ENCODE peak calls at places on chromosomes 11 and 22, in six cellular contexts. L is HS-27A, E is right cardiac atrium, I is SK-N-DZ, W is OCI-M1, U is PC-9. C is an unnamed sample.

GRCh38 chr11:86177319-86177718 is 67.2 kb upstream of the EED start:
- DNase-seq in E (no peak), I (no peak), W (peak; percentile 90), L (no peak), U (no peak), C (no peak)

GRCh38 chr11:284081-285020 is 4.6 kb upstream of the PGGHG start:
- DNase-seq in U (no peak), I (no peak), L (no peak), E (peak; percentile 44), W (no peak), C (peak; percentile 79)

GRCh38 chr11:87128372-87128771 is 90.6 kb downstream of the TMEM135 start:
- DNase-seq in L (no peak), U (no peak), I (no peak), E (no peak), W (no peak), C (no peak)

GRCh38 chr22:26914786-26915185 is 257.4 kb downstream of the MIAT start:
- DNase-seq in L (no peak), I (no peak), U (no peak), W (no peak), E (no peak), C (no peak)

GRCh38 chr11:121722431-121723256 is 269.9 kb upstream of the SORL1-AS1 start:
- DNase-seq in U (no peak), L (peak; percentile 31), E (peak; percentile 94), I (peak; percentile 91), W (no peak), C (peak; percentile 93)

GRCh38 chr11:28794405-28794804 is 686.2 kb downstream of the METTL15 start:
- DNase-seq in U (no peak), I (no peak), E (no peak), L (no peak), W (no peak), C (no peak)

GRCh38 chr11:118615282-118615979 is 8.0 kb downstream of the PHLDB1 start:
- DNase-seq in E (peak; percentile 2), L (peak; percentile 29), U (peak; percentile 75), W (no peak), I (no peak), C (peak; percentile 22)

GRCh38 chr11:18669211-18669593 is 29.4 kb upstream of the TMEM86A start:
- DNase-seq in W (peak; percentile 12), I (no peak), U (peak; percentile 24), L (no peak), E (no peak), C (no peak)

GRCh38 chr22:46379301-46379930 is 43.9 kb downstream of the TRMU start:
- DNase-seq in I (no peak), U (no peak), L (no peak), W (no peak), E (peak; percentile 40), C (no peak)

GRCh38 chr22:36885474-36885873 is 24.7 kb downstream of the NCF4 start:
- DNase-seq in U (no peak), L (no peak), E (no peak), I (no peak), W (peak; percentile 59), C (no peak)

GRCh38 chr11:35878736-35879135 is 65.1 kb upstream of the LDLRAD3 start:
- DNase-seq in U (no peak), L (no peak), E (no peak), I (no peak), W (no peak), C (no peak)

GRCh38 chr11:124219126-124219525 is 21.8 kb upstream of the OR8G1 start:
- DNase-seq in I (no peak), U (no peak), L (no peak), E (no peak), W (no peak), C (no peak)

GRCh38 chr11:134124660-134125451 is 56.0 kb downstream of the JAM3 start:
- DNase-seq in U (no peak), I (no peak), L (no peak), W (no peak), E (peak; percentile 82), C (peak; percentile 97)

GRCh38 chr11:35836185-35836584 is 107.7 kb upstream of the LDLRAD3 start:
- DNase-seq in L (no peak), U (no peak), E (no peak), W (no peak), I (no peak), C (no peak)

GRCh38 chr11:123217897-123218296 is 22.8 kb upstream of the CLMP start:
- DNase-seq in L (no peak), I (no peak), U (no peak), W (no peak), E (no peak), C (no peak)

GRCh38 chr11:24932110-24933000 is 435.5 kb downstream of the LUZP2 start:
- DNase-seq in L (no peak), E (no peak), U (no peak), W (no peak), I (peak; percentile 37), C (no peak)

GRCh38 chr22:49469896-49470740 is 357.6 kb downstream of the BRD1 start:
- DNase-seq in I (no peak), U (no peak), L (no peak), W (no peak), E (no peak), C (no peak)

GRCh38 chr11:115874843-115875242 is 370.6 kb upstream of the CADM1 start:
- DNase-seq in W (no peak), I (no peak), U (no peak), E (no peak), L (no peak), C (no peak)

GRCh38 chr11:132196928-132197327 is 826.5 kb downstream of the NTM start:
- DNase-seq in W (no peak), I (no peak), L (no peak), U (no peak), E (no peak), C (no peak)

GRCh38 chr22:47783433-47784366 is 1021.2 kb downstream of the TBC1D22A start:
- DNase-seq in I (no peak), L (no peak), U (no peak), W (no peak), E (no peak), C (no peak)

GRCh38 chr11:69667619-69668604 is 7.2 kb downstream of the LTO1 start:
- DNase-seq in E (no peak), W (no peak), U (no peak), L (no peak), I (no peak), C (peak; percentile 24)

GRCh38 chr11:123579482-123579812 is 75.0 kb downstream of the SCN3B start:
- DNase-seq in L (no peak), E (no peak), I (no peak), U (no peak), W (no peak), C (no peak)

GRCh38 chr11:83511646-83512045 is 225.5 kb upstream of the CCDC90B start:
- DNase-seq in E (no peak), L (no peak), U (no peak), W (no peak), I (no peak), C (no peak)

GRCh38 chr11:2099523-2100316 is 39.5 kb downstream of the IGF2 start:
- DNase-seq in E (peak; percentile 77), L (no peak), W (no peak), I (no peak), U (peak; percentile 62), C (no peak)

GRCh38 chr11:76025068-76025467 is 181.2 kb downstream of the WNT11 start:
- DNase-seq in I (no peak), L (peak; percentile 74), U (no peak), E (no peak), W (peak; percentile 70), C (no peak)

GRCh38 chr11:45105233-45105992 is 41.0 kb upstream of the PRDM11 start:
- DNase-seq in E (peak; percentile 92), U (peak; percentile 63), I (peak; percentile 93), L (no peak), W (peak; percentile 73), C (peak; percentile 94)

GRCh38 chr11:46212720-46213119 is 64.7 kb upstream of the CREB3L1 start:
- DNase-seq in I (no peak), U (no peak), W (no peak), L (no peak), E (no peak), C (no peak)

GRCh38 chr11:66966351-66966750 is 8.2 kb upstream of the PC start:
- DNase-seq in E (no peak), I (no peak), L (no peak), W (no peak), U (no peak), C (no peak)

GRCh38 chr11:3954448-3955298 is 99.2 kb downstream of the STIM1 start:
- DNase-seq in L (no peak), I (no peak), U (no peak), W (no peak), E (no peak), C (no peak)